ENCODE peak calls at places on chromosomes 5 and 9, in eight cellular contexts. O is GM23338, C is HCT116, E is SK-N-SH, N is GM12878, D is HepG2, Y is K562, J is H1. I is an unnamed sample.

GRCh38 chr9:99083051-99083450 is 21.9 kb upstream of the TGFBR1 start:
- DNase-seq in D (no peak), E (no peak), C (no peak), Y (no peak), J (no peak), N (no peak), O (no peak), I (no peak)

GRCh38 chr5:123124495-123125171 is 35.6 kb downstream of the PRDM6 start:
- DNase-seq in E (no peak), C (no peak), Y (no peak), J (no peak), O (no peak), N (no peak), D (no peak), I (no peak)

GRCh38 chr5:4095918-4096630 is 500.4 kb downstream of the IRX1 start:
- DNase-seq in Y (no peak), E (no peak), C (no peak), O (no peak), J (no peak), D (no peak), N (no peak), I (no peak)

GRCh38 chr9:33687779-33688178 is 107.6 kb upstream of the PRSS3 start:
- DNase-seq in D (no peak), Y (peak; percentile 63), J (no peak), E (no peak), N (no peak), O (no peak), C (no peak), I (no peak)

GRCh38 chr5:76585783-76586217 is 37.4 kb downstream of the F2RL2 start:
- DNase-seq in C (no peak), J (no peak), D (no peak), Y (no peak), E (no peak), N (no peak), O (no peak), I (no peak)

GRCh38 chr5:107504424-107504823 is 166.3 kb downstream of the EFNA5 start:
- DNase-seq in Y (no peak), E (no peak), N (no peak), O (no peak), D (no peak), J (no peak), C (no peak), I (no peak)

GRCh38 chr5:15718411-15719178 is 218.6 kb downstream of the FBXL7 start:
- DNase-seq in D (no peak), O (no peak), N (no peak), C (no peak), E (no peak), Y (no peak), J (no peak), I (peak; percentile 79)

GRCh38 chr5:126446498-126447224 is 23.5 kb downstream of the GRAMD2B start:
- DNase-seq in D (no peak), O (no peak), Y (peak; percentile 18), E (no peak), C (peak; percentile 71), N (no peak), J (no peak), I (no peak)

GRCh38 chr5:88785396-88786216 is 97.4 kb downstream of the MEF2C start:
- DNase-seq in O (peak; percentile 23), Y (peak; percentile 45), E (no peak), J (peak; percentile 5), C (peak; percentile 96), N (peak; percentile 43), D (no peak), I (peak; percentile 96)

GRCh38 chr9:89363921-89364663 is 45.8 kb downstream of the SECISBP2 start:
- DNase-seq in N (no peak), D (no peak), E (no peak), C (no peak), O (no peak), Y (no peak), J (no peak), I (no peak)

GRCh38 chr5:55594636-55595035 is 59.9 kb upstream of the PLPP1 start:
- DNase-seq in Y (no peak), E (no peak), O (no peak), J (no peak), D (no peak), C (no peak), N (no peak), I (no peak)

GRCh38 chr5:180095545-180095944 is 24.0 kb upstream of the RNF130 start:
- DNase-seq in N (no peak), C (no peak), J (no peak), O (no peak), E (no peak), D (no peak), Y (no peak), I (no peak)

GRCh38 chr9:5481744-5482027 is 28.6 kb upstream of the PDCD1LG2 start:
- DNase-seq in C (no peak), N (no peak), O (no peak), J (no peak), D (no peak), E (no peak), Y (no peak), I (no peak)

GRCh38 chr5:13567819-13568218 is 376.7 kb downstream of the DNAH5 start:
- DNase-seq in N (no peak), O (no peak), E (no peak), J (no peak), C (no peak), D (no peak), Y (no peak), I (no peak)

GRCh38 chr5:80238778-80239679 is 16.8 kb downstream of the SERINC5 start:
- DNase-seq in Y (no peak), D (no peak), C (no peak), O (no peak), J (no peak), E (peak; percentile 57), N (no peak), I (peak; percentile 62)

GRCh38 chr5:54187694-54188093 is 122.7 kb downstream of the ARL15 start:
- DNase-seq in N (no peak), J (no peak), D (no peak), O (no peak), Y (no peak), C (no peak), E (no peak), I (no peak)

GRCh38 chr9:120931278-120932085 is 4.9 kb upstream of the TRAF1 start:
- DNase-seq in O (no peak), D (no peak), J (no peak), C (no peak), N (peak; percentile 93), Y (no peak), E (no peak), I (peak; percentile 89)

GRCh38 chr5:77204967-77205366 is 5.5 kb upstream of the PDE8B start:
- DNase-seq in J (no peak), D (no peak), O (no peak), C (no peak), E (no peak), Y (no peak), N (no peak), I (no peak)

GRCh38 chr5:136066705-136067271 is 38.0 kb downstream of the TGFBI start:
- DNase-seq in C (no peak), J (no peak), E (no peak), D (peak; percentile 73), O (peak; percentile 21), N (no peak), Y (no peak), I (no peak)

GRCh38 chr5:17255471-17256016 is 38.1 kb downstream of the BASP1 start:
- DNase-seq in D (no peak), O (no peak), C (no peak), E (no peak), N (peak; percentile 51), J (no peak), Y (no peak), I (no peak)

GRCh38 chr5:60993425-60993824 is 48.4 kb downstream of the NDUFAF2 start:
- DNase-seq in N (no peak), C (peak; percentile 6), E (no peak), Y (peak; percentile 29), D (no peak), O (no peak), J (no peak), I (no peak)

DNA sequence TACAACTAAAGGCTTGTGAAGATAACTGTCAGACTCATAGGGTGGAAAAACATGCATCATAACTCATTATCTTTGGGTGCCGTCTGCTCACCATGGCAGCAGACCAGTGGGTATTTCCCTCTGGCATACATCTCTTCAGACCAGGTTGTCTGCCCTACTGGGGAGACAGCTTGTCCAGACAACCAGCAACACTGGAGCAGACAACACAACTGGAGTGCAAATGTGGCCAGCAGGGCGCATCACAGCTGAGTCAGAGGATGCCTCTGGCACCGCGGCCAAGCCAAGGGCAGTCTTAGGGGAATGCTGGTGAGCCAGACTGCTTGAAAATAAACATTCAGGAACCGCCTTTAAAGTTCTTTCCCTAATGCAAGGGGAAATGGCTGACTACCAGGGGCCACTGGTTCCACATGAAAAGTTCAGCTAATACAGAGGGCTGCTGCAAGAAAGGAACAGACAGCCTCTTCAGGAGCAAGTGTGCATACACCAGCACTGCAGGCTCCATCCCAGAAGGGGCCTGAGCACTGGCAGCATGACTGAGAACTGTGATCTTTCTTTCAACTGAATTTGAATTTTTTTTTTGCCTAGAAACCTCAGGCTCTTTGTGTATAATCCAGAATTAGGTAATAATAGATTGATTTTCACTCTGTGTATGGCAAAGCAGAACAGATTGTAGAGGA is 77.3 kb downstream of the MAMDC2 start:
- DNase-seq in O (no peak), C (no peak), J (no peak), Y (no peak), N (no peak), D (no peak), E (peak; percentile 30), I (peak; percentile 58)
- TF ChIP-seq POLR2AphosphoS5 in O (no peak), C (no peak), J (no peak), Y (no peak), N (no peak), D (no peak), E (peak; percentile 19), I (no peak)

GRCh38 chr5:72494700-72495124 is 12.5 kb downstream of the ZNF366 start:
- DNase-seq in O (no peak), N (no peak), J (no peak), C (no peak), Y (no peak), E (no peak), D (no peak), I (no peak)
- H2AFZ ChIP-seq in O (no peak overlapping the region), N (no peak overlapping the region), J (no peak overlapping the region), C (no peak overlapping the region), Y (no peak overlapping the region), E (no peak overlapping the region), D (no peak overlapping the region), I (no peak overlapping the region)

DNA sequence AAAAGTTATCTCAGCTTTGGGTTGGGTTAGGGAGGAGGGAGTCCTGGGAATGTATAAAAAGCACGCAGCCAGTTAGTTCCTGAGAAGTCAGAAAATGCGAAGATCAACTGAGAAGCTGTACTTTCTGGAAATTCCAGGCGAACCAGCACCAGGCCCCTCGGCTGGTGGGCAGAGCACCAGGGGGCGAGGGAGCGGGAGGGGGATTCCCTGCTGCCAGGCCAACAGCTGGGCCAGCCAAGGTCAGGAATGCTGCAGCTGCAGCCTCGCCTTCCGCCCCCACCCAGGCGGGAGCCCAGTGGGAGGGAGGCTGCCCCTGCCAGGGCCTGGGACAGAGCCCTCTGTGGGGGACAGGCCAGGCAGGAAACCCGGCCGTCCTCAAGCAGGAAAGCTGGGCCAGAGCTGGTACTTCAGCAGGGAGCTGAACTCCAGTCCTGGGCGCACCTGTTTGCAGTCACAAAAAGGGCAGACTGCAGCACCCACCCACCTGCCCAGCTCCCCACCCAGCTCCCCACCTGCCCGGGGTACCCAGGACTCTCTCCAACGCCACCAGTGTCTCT is 35.5 kb downstream of the VAV2 start:
- DNase-seq in D (no peak), Y (no peak), O (peak; percentile 51), E (peak; percentile 87), N (no peak), C (no peak), J (no peak), I (peak; percentile 55)
- TF ChIP-seq POLR2AphosphoS5 in D (no peak), Y (no peak), O (no peak), E (no peak), N (no peak), C (no peak), J (no peak), I (no peak)

GRCh38 chr9:35792826-35793225 is 1.4 kb downstream of the NPR2 start:
- DNase-seq in E (no peak), N (no peak), J (no peak), D (no peak), Y (no peak), C (no peak), O (no peak), I (no peak)
- H2AFZ ChIP-seq in E (no peak overlapping the region), N (no peak overlapping the region), J (no peak overlapping the region), D (no peak overlapping the region), Y (no peak overlapping the region), C (no peak overlapping the region), O (no peak overlapping the region), I (no peak overlapping the region)

I was measured in endothelial cell of umbilical vein.